ENCODE peak calls at places on chromosomes 13 and 19, in ten cellular contexts. G is psoas muscle; V is dorsolateral prefrontal cortex; O is sigmoid colon; X is left ventricle myocardium inferior; R is breast epithelium; C is neural progenitor cell; F is CD8-positive, alpha-beta memory T cell; E is effector memory CD4-positive, alpha-beta T cell; I is IMR-90. A is an unnamed sample.
A peak's percentile ranks its signal among the peaks of the same experiment; 100 is the strongest.

GRCh38 chr13:32125746-32126145 is 94.2 kb downstream of the FRY start:
- DNase-seq in E (no peak), F (no peak), I (no peak), C (no peak), O (no peak), G (no peak), V (no peak), R (no peak), X (no peak), A (no peak)

GRCh38 chr13:67410645-67411044 is 180.5 kb upstream of the PCDH9 start:
- DNase-seq in V (no peak), O (no peak), R (no peak), G (no peak), I (no peak), C (peak; percentile 41), X (no peak), E (no peak), F (no peak), A (no peak)

GRCh38 chr19:54462072-54462712 is 1.4 kb downstream of the LENG9 start:
- DNase-seq in F (no peak), R (no peak), X (no peak), E (no peak), O (peak; percentile 71), V (no peak), C (no peak), G (peak; percentile 14), I (no peak), A (no peak)

GRCh38 chr19:12701596-12702282 is 5.3 kb upstream of the FBXW9 start:
- DNase-seq in V (no peak), X (no peak), I (no peak), E (no peak), F (no peak), C (no peak), R (no peak), G (no peak), O (no peak), A (no peak)

GRCh38 chr19:30332445-30333234 is 39.5 kb upstream of the ZNF536 start:
- DNase-seq in R (no peak), O (no peak), E (no peak), I (no peak), G (no peak), X (no peak), C (no peak), V (no peak), F (no peak), A (no peak)

GRCh38 chr13:35501721-35502235 is 25.3 kb upstream of the MAB21L1 start:
- DNase-seq in F (no peak), E (no peak), V (no peak), R (no peak), C (no peak), I (no peak), G (no peak), X (no peak), O (no peak), A (no peak)

GRCh38 chr19:18470153-18470552 is 32.2 kb upstream of the ISYNA1 start:
- DNase-seq in O (peak; percentile 69), E (no peak), V (no peak), F (no peak), C (peak; percentile 86), I (no peak), G (no peak), R (no peak), X (no peak), A (no peak)

GRCh38 chr13:47233734-47234133 is 336.9 kb upstream of the HTR2A start:
- DNase-seq in E (no peak), C (no peak), R (peak; percentile 24), V (peak; percentile 61), G (no peak), O (no peak), I (no peak), X (peak; percentile 16), F (no peak), A (no peak)

GRCh38 chr13:50197705-50198104 is 182.5 kb downstream of the KCNRG start:
- DNase-seq in V (no peak), O (no peak), C (no peak), F (no peak), E (no peak), R (no peak), I (peak; percentile 12), G (no peak), X (no peak), A (no peak)

GRCh38 chr19:23415561-23416191 is 20.4 kb upstream of the ZNF91 start:
- DNase-seq in V (no peak), C (peak; percentile 94), O (no peak), I (no peak), F (no peak), X (peak; percentile 46), G (no peak), R (no peak), E (no peak), A (peak; percentile 31)

GRCh38 chr13:40063278-40063698 is 407.8 kb downstream of the COG6 start:
- DNase-seq in G (no peak), R (peak; percentile 68), O (no peak), C (no peak), V (no peak), I (no peak), X (peak; percentile 17), E (no peak), F (no peak), A (no peak)

GRCh38 chr13:105231579-105231978 is 1303.9 kb downstream of the EFNB2 start:
- DNase-seq in V (no peak), C (no peak), G (no peak), F (no peak), I (no peak), O (no peak), E (no peak), X (no peak), R (no peak), A (no peak)

GRCh38 chr19:19461671-19462622 is 53.4 kb downstream of the TSSK6 start:
- DNase-seq in R (no peak), O (peak; percentile 83), X (peak; percentile 58), C (peak; percentile 85), E (no peak), I (no peak), G (peak; percentile 81), F (peak; percentile 18), V (no peak), A (peak; percentile 68)

GRCh38 chr19:28242317-28242927 is 970.5 kb downstream of the UQCRFS1 start:
- DNase-seq in E (no peak), C (peak; percentile 67), I (no peak), V (no peak), R (no peak), F (no peak), O (no peak), G (no peak), X (no peak), A (peak; percentile 7)

GRCh38 chr13:79775830-79776229 is 294.9 kb downstream of the NDFIP2 start:
- DNase-seq in V (no peak), G (no peak), F (no peak), C (peak; percentile 61), O (no peak), X (no peak), R (no peak), E (no peak), I (peak; percentile 87), A (peak; percentile 36)

GRCh38 chr19:50912727-50913716 is 1.8 kb upstream of the KLK4 start:
- DNase-seq in X (no peak), R (no peak), O (no peak), E (no peak), I (no peak), G (no peak), V (no peak), F (no peak), C (no peak), A (no peak)

GRCh38 chr19:39679791-39680168 is 24.1 kb downstream of the LGALS16 start:
- DNase-seq in C (no peak), G (no peak), E (no peak), V (peak; percentile 62), R (no peak), O (no peak), I (no peak), F (no peak), X (no peak), A (no peak)

GRCh38 chr19:30896551-30896950 is 452.7 kb downstream of the TSHZ3 start:
- DNase-seq in R (no peak), E (no peak), V (no peak), G (no peak), F (no peak), C (no peak), O (no peak), I (no peak), X (no peak), A (no peak)

GRCh38 chr13:103528437-103528836 is 462.2 kb upstream of the SLC10A2 start:
- DNase-seq in R (no peak), E (no peak), G (no peak), V (no peak), I (no peak), O (no peak), X (no peak), C (no peak), F (no peak), A (no peak)

GRCh38 chr19:16141043-16141442 is 2.4 kb upstream of the HSH2D start:
- DNase-seq in R (no peak), G (no peak), E (no peak), F (no peak), I (no peak), C (no peak), O (no peak), X (no peak), V (no peak), A (no peak)
- H3K27ac ChIP-seq in R (no peak overlapping the region), G (no peak overlapping the region), E (no peak overlapping the region), F (no peak overlapping the region), I (no peak overlapping the region), C (no peak overlapping the region), O (no peak overlapping the region), X (no peak overlapping the region), V (no peak overlapping the region), A (no peak overlapping the region)

GRCh38 chr13:97977982-97978381 is 24.5 kb downstream of the IPO5 start:
- DNase-seq in V (no peak), G (no peak), O (no peak), F (no peak), E (no peak), R (no peak), C (no peak), X (no peak), I (no peak), A (no peak)
- H3K4me3 ChIP-seq in V (peak overlapping the region; percentile 86), G (peak overlapping the region; percentile 90), O (peak overlapping the region; percentile 84), F (no peak overlapping the region), E (no peak overlapping the region), R (no peak overlapping the region), C (peak overlapping the region; percentile 86), X (peak overlapping the region; percentile 90), I (peak overlapping the region; percentile 98), A (peak overlapping the region; percentile 92)

DNA sequence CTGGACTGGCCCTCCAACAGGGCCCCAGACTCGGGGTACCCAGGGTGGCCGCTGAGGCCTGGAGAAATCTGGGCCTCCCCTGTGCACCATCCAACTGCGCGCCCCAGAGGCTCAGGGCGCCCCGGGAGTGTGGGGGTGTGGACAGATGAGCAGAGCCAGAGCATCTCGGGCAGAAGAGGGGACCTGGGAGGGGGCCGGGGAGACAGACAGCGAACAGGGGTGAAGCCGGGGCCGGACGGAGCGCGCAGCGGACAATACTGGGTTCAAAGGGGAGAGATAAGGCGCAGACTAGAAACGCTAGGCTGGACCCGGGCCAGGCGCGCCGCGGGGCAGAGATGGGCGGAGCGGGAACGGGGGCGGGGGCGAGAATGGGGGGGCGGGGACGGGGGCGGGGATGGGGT is 460 bp upstream of the CERS4 start:
- DNase-seq in V (no peak), F (no peak), O (no peak), E (no peak), R (no peak), I (no peak), X (peak; percentile 75), C (no peak), G (no peak), A (no peak)
- H3K27ac ChIP-seq in V (peak overlapping the region; percentile 98), F (no peak overlapping the region), O (peak overlapping the region; percentile 81), E (peak overlapping the region; percentile 46), R (peak overlapping the region; percentile 88), I (no peak overlapping the region), X (peak overlapping the region; percentile 82), C (no peak overlapping the region), G (no peak overlapping the region), A (no peak overlapping the region)

GRCh38 chr19:11154683-11155047 is 917 bp downstream of the SPC24 start:
- DNase-seq in O (no peak), I (no peak), X (no peak), R (no peak), F (no peak), G (no peak), V (no peak), E (no peak), C (no peak), A (no peak)
- H3K4me3 ChIP-seq in O (no peak overlapping the region), I (no peak overlapping the region), X (no peak overlapping the region), R (no peak overlapping the region), F (peak overlapping the region; percentile 83), G (no peak overlapping the region), V (no peak overlapping the region), E (peak overlapping the region; percentile 55), C (peak overlapping the region; percentile 85), A (no peak overlapping the region)